ENCODE peak calls at places on chromosomes 11 and 22, in seven cellular contexts. C, U, H, S, Z, P and K are unnamed samples.

GRCh38 chr11:10604340-10604748 is 35.9 kb upstream of the LYVE1 start:
- DNase-seq in P (no peak), S (no peak), H (no peak), C (peak), U (peak), Z (no peak), K (no peak)

GRCh38 chr11:134993691-134994243 is 581.7 kb upstream of the B3GAT1 start:
- DNase-seq in S (no peak), U (no peak), H (no peak), Z (no peak), C (no peak), P (no peak), K (no peak)

GRCh38 chr11:45917623-45918330 is at the start of gene PEX16:
- DNase-seq in H (peak), P (peak), S (peak), U (peak), Z (peak), C (peak), K (peak)

GRCh38 chr11:45374632-45375031 is 88.5 kb upstream of the SYT13 start:
- DNase-seq in S (no peak), P (no peak), H (no peak), U (no peak), Z (peak), C (no peak), K (no peak)

GRCh38 chr22:27260087-27260730 is 541.3 kb downstream of the MN1 start:
- DNase-seq in Z (no peak), S (no peak), P (no peak), C (no peak), H (no peak), U (no peak), K (no peak)

GRCh38 chr22:42973536-42973881 is 41.4 kb downstream of the PACSIN2 start:
- DNase-seq in H (no peak), Z (no peak), S (no peak), C (no peak), U (no peak), P (no peak), K (no peak)

GRCh38 chr22:39341179-39341578 is 8.6 kb upstream of the SYNGR1 start:
- DNase-seq in S (no peak), C (no peak), H (peak), Z (no peak), P (no peak), U (no peak), K (no peak)

GRCh38 chr22:31399211-31400022 is at the start of gene DRG1:
- DNase-seq in U (peak), P (peak), C (peak), H (peak), S (peak), Z (peak), K (peak)

GRCh38 chr11:37688461-37688860 is 1090.4 kb upstream of the RAG2 start:
- DNase-seq in S (no peak), H (no peak), P (no peak), Z (no peak), C (no peak), U (no peak), K (no peak)

GRCh38 chr11:109197656-109198055 is 224.3 kb upstream of the C11orf87 start:
- DNase-seq in H (no peak), Z (no peak), P (no peak), S (no peak), U (no peak), C (no peak), K (no peak)

GRCh38 chr11:83192846-83193245 is 666 bp upstream of the ANKRD42 start:
- DNase-seq in C (no peak), S (no peak), P (no peak), Z (no peak), H (no peak), U (no peak), K (no peak)

GRCh38 chr11:62806611-62807121 is 1.4 kb upstream of the NXF1 start:
- DNase-seq in C (peak), H (no peak), P (no peak), Z (no peak), U (peak), S (no peak), K (no peak)

GRCh38 chr11:76674517-76675400 is 4.2 kb upstream of the LRRC32 start:
- DNase-seq in Z (peak), P (peak), U (no peak), C (no peak), S (no peak), H (no peak), K (no peak)

GRCh38 chr11:119389611-119390254 is 8.2 kb upstream of the USP2 start:
- DNase-seq in P (no peak), C (no peak), Z (peak), S (peak), H (no peak), U (no peak), K (no peak)

GRCh38 chr11:33670250-33671011 is 30.2 kb downstream of the C11orf91 start:
- DNase-seq in P (no peak), Z (no peak), H (no peak), U (no peak), S (no peak), C (no peak), K (no peak)

GRCh38 chr11:120883404-120884135 is 140.3 kb upstream of the TBCEL start:
- DNase-seq in P (no peak), Z (no peak), S (no peak), U (peak), C (peak), H (no peak), K (peak)

GRCh38 chr11:122578168-122578825 is 77.2 kb upstream of the UBASH3B start:
- DNase-seq in H (no peak), S (no peak), Z (no peak), U (no peak), C (no peak), P (no peak), K (no peak)

GRCh38 chr22:36375071-36375980 is 12.4 kb downstream of the MYH9 start:
- DNase-seq in C (peak), P (no peak), S (no peak), Z (no peak), U (no peak), H (no peak), K (no peak)

GRCh38 chr11:97739892-97740782 is 1280.6 kb upstream of the CNTN5 start:
- DNase-seq in H (no peak), U (no peak), P (no peak), S (no peak), Z (no peak), C (no peak), K (no peak)

GRCh38 chr11:128472128-128473110 is 114.9 kb downstream of the ETS1 start:
- DNase-seq in U (no peak), C (no peak), H (no peak), Z (peak), S (no peak), P (no peak), K (no peak)

GRCh38 chr11:32510039-32510438 is 73.6 kb upstream of the EIF3M start:
- DNase-seq in U (no peak), Z (no peak), H (no peak), P (no peak), S (no peak), C (no peak), K (no peak)

GRCh38 chr11:47220401-47220821 is 5.6 kb downstream of the DDB2 start:
- DNase-seq in U (no peak), S (no peak), Z (no peak), H (no peak), P (no peak), C (no peak), K (no peak)

GRCh38 chr11:128684582-128685382 is 9.1 kb upstream of the FLI1 start:
- DNase-seq in Z (peak), C (no peak), S (no peak), H (no peak), P (peak), U (no peak), K (no peak)

GRCh38 chr22:34765115-34765514 is 300.8 kb upstream of the ISX start:
- DNase-seq in Z (no peak), H (no peak), U (no peak), C (no peak), S (no peak), P (no peak), K (no peak)

GRCh38 chr11:57318178-57318577 is 6.6 kb downstream of the TNKS1BP1 start:
- DNase-seq in C (peak), Z (no peak), S (no peak), U (no peak), P (no peak), H (no peak), K (no peak)

GRCh38 chr22:37118083-37118482 is 8.6 kb upstream of the TMPRSS6 start:
- DNase-seq in P (no peak), C (no peak), H (no peak), Z (no peak), U (no peak), S (no peak), K (no peak)

GRCh38 chr11:104011031-104011430 is 25.4 kb upstream of the DDI1 start:
- DNase-seq in C (no peak), P (no peak), H (no peak), U (no peak), S (no peak), Z (no peak), K (no peak)

GRCh38 chr11:94525933-94526332 is 13.7 kb downstream of the C11orf97 start:
- DNase-seq in S (no peak), P (peak), H (no peak), Z (no peak), U (peak), C (peak), K (peak)

GRCh38 chr11:80899381-80899780 is 1458.6 kb upstream of the TENM4 start:
- DNase-seq in C (no peak), H (no peak), P (no peak), U (no peak), S (no peak), Z (no peak), K (no peak)

GRCh38 chr11:2310786-2311455 is 9.1 kb downstream of the TSPAN32 start:
- DNase-seq in P (peak), S (no peak), Z (no peak), C (no peak), H (peak), U (no peak), K (peak)

GRCh38 chr11:496834-497564 is 10.0 kb downstream of the RNH1 start:
- DNase-seq in P (peak), Z (no peak), S (no peak), H (no peak), C (no peak), U (no peak), K (no peak)

GRCh38 chr11:86408845-86409244 is 34.2 kb downstream of the CCDC81 start:
- DNase-seq in Z (no peak), P (no peak), H (no peak), U (no peak), C (no peak), S (no peak), K (no peak)

GRCh38 chr11:12189543-12190235 is 79.3 kb downstream of the MICAL2 start:
- DNase-seq in P (no peak), S (no peak), H (peak), Z (no peak), U (no peak), C (no peak), K (no peak)

GRCh38 chr22:37904572-37905533 is 1.2 kb upstream of the MICALL1 start:
- DNase-seq in S (no peak), U (peak), P (peak), Z (no peak), H (no peak), C (peak), K (no peak)

GRCh38 chr11:120108154-120108784 is 29.6 kb downstream of the TRIM29 start:
- DNase-seq in H (no peak), U (peak), Z (peak), C (peak), S (peak), P (no peak), K (peak)

GRCh38 chr22:29713156-29713715 is 6.6 kb upstream of the CABP7 start:
- DNase-seq in S (no peak), P (no peak), H (no peak), U (no peak), C (no peak), Z (no peak), K (no peak)

GRCh38 chr11:47886096-47886495 is 37.9 kb upstream of the NUP160 start:
- DNase-seq in H (no peak), U (peak), S (no peak), P (no peak), Z (no peak), C (no peak), K (no peak)

GRCh38 chr11:14687943-14688627 is 44.5 kb downstream of the PDE3B start:
- DNase-seq in P (no peak), S (no peak), C (no peak), H (no peak), U (no peak), Z (no peak), K (no peak)

GRCh38 chr11:102986815-102987214 is 31.3 kb upstream of the MMP13 start:
- DNase-seq in P (no peak), U (no peak), Z (no peak), S (no peak), H (no peak), C (no peak), K (no peak)

DNA sequence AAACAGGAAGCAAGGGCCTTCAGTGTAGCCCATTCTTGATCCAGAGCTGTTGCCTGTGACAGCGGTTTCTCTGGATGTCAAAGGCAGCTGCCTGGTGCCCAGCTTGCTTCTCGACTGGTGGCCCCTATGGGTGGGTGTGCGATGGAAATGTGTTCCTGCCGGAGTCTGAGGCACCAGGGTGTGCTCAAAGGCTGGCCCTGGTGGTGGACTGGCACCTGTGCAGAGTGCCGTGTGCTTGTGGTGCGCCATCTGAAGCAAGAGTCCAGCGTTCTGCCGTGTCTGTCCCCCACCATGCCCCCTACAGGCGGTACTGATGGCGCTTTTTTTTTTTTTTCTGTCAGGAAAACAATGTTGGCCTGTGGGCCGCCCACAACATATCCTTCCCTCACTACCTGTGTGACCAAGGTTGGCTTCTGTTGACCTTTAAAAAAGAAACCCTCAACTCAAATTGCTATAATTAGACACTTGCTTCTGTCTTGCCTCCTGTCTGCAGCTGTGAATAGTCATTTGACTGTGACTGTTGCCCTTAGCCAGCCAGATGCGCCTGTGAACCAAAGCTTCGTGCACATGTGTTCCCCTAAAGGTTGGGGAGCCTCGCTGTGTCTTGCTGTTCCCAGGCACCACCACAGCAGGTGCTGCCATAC is 4.7 kb upstream of the RANBP1 start:
- DNase-seq in U (no peak), P (peak), H (no peak), S (no peak), C (peak), Z (no peak), K (peak)
- TF ChIP-seq CTCF in U (no peak), P (no peak), H (no peak), S (peak), C (peak), Z (peak), K (no peak)

DNA sequence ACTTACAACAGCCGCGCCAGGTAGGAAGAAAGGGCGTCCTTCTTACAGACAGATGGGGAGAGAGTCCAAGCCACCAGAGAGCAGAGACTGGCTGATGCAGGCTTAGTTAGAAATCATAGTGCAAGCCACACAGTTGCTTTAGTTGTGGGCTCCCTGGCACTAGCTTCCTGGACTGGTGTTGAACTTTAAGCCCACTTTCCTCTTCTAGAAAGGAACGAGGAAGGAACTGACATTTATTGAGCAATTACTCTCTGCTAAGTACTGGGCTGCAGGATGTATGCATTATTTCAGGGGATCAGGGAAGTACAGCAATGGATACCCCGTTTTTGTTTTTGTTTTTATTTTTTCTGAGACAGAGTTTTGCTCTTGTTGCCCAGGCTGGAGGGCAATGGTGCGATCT is 3.0 kb downstream of the BACE1 start:
- DNase-seq in H (no peak), P (no peak), Z (no peak), S (no peak), C (no peak), U (no peak), K (no peak)
- TF ChIP-seq CTCF in H (no peak), P (no peak), Z (no peak), S (no peak), C (no peak), U (no peak), K (no peak)

GRCh38 chr22:48663297-48663696 is 1164.4 kb downstream of the BRD1 start:
- DNase-seq in H (no peak), P (no peak), C (peak), U (no peak), Z (no peak), S (no peak), K (no peak)
- TF ChIP-seq CTCF in H (no peak), P (no peak), C (peak), U (no peak), Z (peak), S (peak), K (peak)

GRCh38 chr22:45337536-45337935 is 27.8 kb downstream of the FAM118A start:
- DNase-seq in C (no peak), U (no peak), H (no peak), P (no peak), S (no peak), Z (no peak), K (no peak)
- TF ChIP-seq CTCF in C (no peak), U (no peak), H (no peak), P (no peak), S (no peak), Z (no peak), K (no peak)

GRCh38 chr11:60756307-60757032 is at the start of gene MS4A15:
- DNase-seq in U (no peak), P (no peak), Z (peak), S (peak), C (no peak), H (peak), K (no peak)
- TF ChIP-seq CTCF in U (no peak), P (no peak), Z (peak), S (peak), C (no peak), H (no peak), K (no peak)

GRCh38 chr11:65546217-65546958 is 11.8 kb downstream of the LTBP3 start:
- DNase-seq in C (peak), U (peak), S (peak), H (no peak), Z (peak), P (peak), K (no peak)
- TF ChIP-seq CTCF in C (no peak), U (no peak), S (no peak), H (no peak), Z (no peak), P (no peak), K (no peak)

GRCh38 chr22:23388492-23389009 is 191.5 kb downstream of the IGLL1 start:
- DNase-seq in H (no peak), P (no peak), Z (no peak), U (no peak), C (no peak), S (no peak), K (no peak)
- TF ChIP-seq CTCF in H (no peak), P (no peak), Z (no peak), U (no peak), C (no peak), S (no peak), K (no peak)

DNA sequence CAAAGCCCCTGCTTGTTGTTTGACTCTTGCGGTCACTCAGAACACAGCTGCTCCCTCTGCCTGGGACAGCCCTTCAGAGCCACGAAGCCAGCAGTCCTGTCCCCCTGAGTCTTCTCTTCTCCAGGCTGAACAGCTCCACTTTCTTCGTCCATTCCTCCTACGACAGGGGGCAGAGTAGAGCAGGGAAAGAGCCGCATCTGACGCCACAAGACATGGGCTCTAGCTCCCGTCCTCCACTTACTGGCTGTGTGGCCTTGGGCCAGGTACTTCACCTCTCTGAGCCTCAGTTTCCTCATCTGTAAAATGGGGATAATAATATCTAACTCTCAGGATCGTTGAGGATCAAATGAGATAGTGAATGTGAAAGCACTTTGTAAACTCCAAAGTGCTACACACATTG is 29.9 kb downstream of the CHRDL2 start:
- DNase-seq in H (no peak), C (no peak), P (no peak), Z (no peak), S (no peak), U (no peak), K (no peak)
- TF ChIP-seq CTCF in H (no peak), C (no peak), P (no peak), Z (no peak), S (no peak), U (no peak), K (no peak)